ENCODE peak calls at places on chromosomes 12 and 14, in five cellular contexts. One of them, this sample, is unnamed.

GRCh38 chr12:20044304-20044703 is 324.0 kb upstream of the PDE3A start:
- DNase-seq in H54: no peak
- DNase-seq in NCI-H1694: no peak
- DNase-seq in GM10248: no peak
- DNase-seq in RPMI8226: no peak
- DNase-seq in this sample: no peak

GRCh38 chr12:102300824-102301461 is 103.3 kb upstream of the PMCH start:
- DNase-seq in H54: peak
- DNase-seq in NCI-H1694: no peak
- DNase-seq in GM10248: peak
- DNase-seq in RPMI8226: peak
- DNase-seq in this sample: peak

GRCh38 chr12:78392918-78393317 is 471.7 kb upstream of the SYT1 start:
- DNase-seq in H54: no peak
- DNase-seq in NCI-H1694: peak
- DNase-seq in GM10248: no peak
- DNase-seq in RPMI8226: no peak
- DNase-seq in this sample: peak

GRCh38 chr12:120257041-120257821 is 8.3 kb downstream of the PXN start:
- DNase-seq in H54: peak
- DNase-seq in NCI-H1694: peak
- DNase-seq in GM10248: no peak
- DNase-seq in RPMI8226: no peak
- DNase-seq in this sample: peak

GRCh38 chr14:96717116-96717515 is 80.1 kb upstream of the VRK1 start:
- DNase-seq in H54: no peak
- DNase-seq in NCI-H1694: no peak
- DNase-seq in GM10248: no peak
- DNase-seq in RPMI8226: no peak
- DNase-seq in this sample: no peak

GRCh38 chr12:116878567-116879508 is 2.4 kb downstream of the HRK start:
- DNase-seq in H54: peak
- DNase-seq in NCI-H1694: no peak
- DNase-seq in GM10248: no peak
- DNase-seq in RPMI8226: no peak
- DNase-seq in this sample: no peak

GRCh38 chr12:15855646-15856045 is 26.5 kb upstream of the STRAP start:
- DNase-seq in H54: no peak
- DNase-seq in NCI-H1694: no peak
- DNase-seq in GM10248: no peak
- DNase-seq in RPMI8226: no peak
- DNase-seq in this sample: peak

GRCh38 chr12:110046451-110047187 is 1.7 kb downstream of the C12orf76 start:
- DNase-seq in H54: no peak
- DNase-seq in NCI-H1694: no peak
- DNase-seq in GM10248: no peak
- DNase-seq in RPMI8226: no peak
- DNase-seq in this sample: no peak

GRCh38 chr12:130335517-130336392 is 1.9 kb upstream of the PIWIL1 start:
- DNase-seq in H54: peak
- DNase-seq in NCI-H1694: peak
- DNase-seq in GM10248: peak
- DNase-seq in RPMI8226: peak
- DNase-seq in this sample: peak

GRCh38 chr14:91415794-91416743 is 1.6 kb downstream of the CCDC88C start:
- DNase-seq in H54: no peak
- DNase-seq in NCI-H1694: no peak
- DNase-seq in GM10248: peak
- DNase-seq in RPMI8226: peak
- DNase-seq in this sample: no peak

GRCh38 chr14:91038439-91038838 is 22.0 kb downstream of the RPS6KA5 start:
- DNase-seq in H54: no peak
- DNase-seq in NCI-H1694: no peak
- DNase-seq in GM10248: no peak
- DNase-seq in RPMI8226: no peak
- DNase-seq in this sample: peak

GRCh38 chr12:112430929-112431328 is 12.2 kb downstream of the PTPN11 start:
- DNase-seq in H54: no peak
- DNase-seq in NCI-H1694: no peak
- DNase-seq in GM10248: no peak
- DNase-seq in RPMI8226: no peak
- DNase-seq in this sample: no peak

GRCh38 chr14:95255487-95255886 is 64.2 kb downstream of the CLMN start:
- DNase-seq in H54: peak
- DNase-seq in NCI-H1694: no peak
- DNase-seq in GM10248: peak
- DNase-seq in RPMI8226: peak
- DNase-seq in this sample: peak

GRCh38 chr12:101277443-101277842 is 2.5 kb upstream of the UTP20 start:
- DNase-seq in H54: no peak
- DNase-seq in NCI-H1694: no peak
- DNase-seq in GM10248: no peak
- DNase-seq in RPMI8226: no peak
- DNase-seq in this sample: no peak

GRCh38 chr14:22319526-22320352 is 269.3 kb downstream of the DAD1 start:
- DNase-seq in H54: no peak
- DNase-seq in NCI-H1694: peak
- DNase-seq in GM10248: peak
- DNase-seq in RPMI8226: peak
- DNase-seq in this sample: peak

GRCh38 chr14:96637521-96637920 is 135.3 kb downstream of the PAPOLA start:
- DNase-seq in H54: no peak
- DNase-seq in NCI-H1694: no peak
- DNase-seq in GM10248: peak
- DNase-seq in RPMI8226: no peak
- DNase-seq in this sample: no peak

GRCh38 chr12:27615331-27615891 is 80.8 kb upstream of the REP15 start:
- DNase-seq in H54: no peak
- DNase-seq in NCI-H1694: no peak
- DNase-seq in GM10248: no peak
- DNase-seq in RPMI8226: no peak
- DNase-seq in this sample: peak

GRCh38 chr14:39342768-39343167 is 89.5 kb downstream of the FBXO33 start:
- DNase-seq in H54: no peak
- DNase-seq in NCI-H1694: no peak
- DNase-seq in GM10248: no peak
- DNase-seq in RPMI8226: no peak
- DNase-seq in this sample: no peak

GRCh38 chr14:90409209-90409730 is 12.4 kb downstream of the CALM1 start:
- DNase-seq in H54: peak
- DNase-seq in NCI-H1694: no peak
- DNase-seq in GM10248: no peak
- DNase-seq in RPMI8226: no peak
- DNase-seq in this sample: peak

GRCh38 chr12:119179335-119180021 is 747 bp downstream of the HSPB8 start:
- DNase-seq in H54: peak
- DNase-seq in NCI-H1694: no peak
- DNase-seq in GM10248: no peak
- DNase-seq in RPMI8226: no peak
- DNase-seq in this sample: peak

GRCh38 chr14:77322951-77323350 is 2.1 kb downstream of the GSTZ1 start:
- DNase-seq in H54: no peak
- DNase-seq in NCI-H1694: no peak
- DNase-seq in GM10248: no peak
- DNase-seq in RPMI8226: no peak
- DNase-seq in this sample: no peak

GRCh38 chr12:88530868-88531267 is 49.4 kb downstream of the KITLG start:
- DNase-seq in H54: no peak
- DNase-seq in NCI-H1694: no peak
- DNase-seq in GM10248: no peak
- DNase-seq in RPMI8226: no peak
- DNase-seq in this sample: no peak

GRCh38 chr12:85466906-85467305 is 186.9 kb downstream of the ALX1 start:
- DNase-seq in H54: no peak
- DNase-seq in NCI-H1694: no peak
- DNase-seq in GM10248: no peak
- DNase-seq in RPMI8226: no peak
- DNase-seq in this sample: peak

GRCh38 chr14:73943083-73943482 is 6.8 kb downstream of the FAM161B start:
- DNase-seq in H54: no peak
- DNase-seq in NCI-H1694: no peak
- DNase-seq in GM10248: no peak
- DNase-seq in RPMI8226: no peak
- DNase-seq in this sample: peak

This sample was measured in cardiac fibroblast.